ENCODE peak calls at places on chromosomes 4 and X, in five cellular contexts. Y is stimulated activated CD8-positive, alpha-beta memory T cell treated with anti-CD3 and anti-CD28 coated beads, Interleukin-12 subunit alpha, Interleukin-12 subunit beta, amount 100 ng/mL, for 4 hours; K is Caki2; J is EL; S is stromal cell of bone marrow. T is an unnamed sample.

GRCh38 chr4:18227880-18228279 is 206.3 kb upstream of the LCORL start:
- DNase-seq in Y (no peak), K (no peak), J (no peak), S (no peak), T (no peak)

GRCh38 chrX:110722135-110722534 is 73.5 kb downstream of the CHRDL1 start:
- DNase-seq in Y (no peak), K (no peak), J (no peak), S (no peak), T (no peak)

GRCh38 chrX:53456254-53456653 is 22.1 kb upstream of the HSD17B10 start:
- DNase-seq in Y (no peak), K (peak), J (peak), S (no peak), T (no peak)

GRCh38 chr4:121307441-121308327 is 73.1 kb downstream of the QRFPR start:
- DNase-seq in Y (no peak), K (peak), J (peak), S (peak), T (peak)

GRCh38 chr4:122873146-122873545 is 46.5 kb downstream of the FGF2 start:
- DNase-seq in Y (no peak), K (peak), J (peak), S (no peak), T (no peak)

GRCh38 chrX:78455901-78456300 is 128.5 kb upstream of the CYSLTR1 start:
- DNase-seq in Y (no peak), K (peak), J (peak), S (peak), T (no peak)

GRCh38 chrX:3678287-3678686 is 35.2 kb downstream of the PRKX start:
- DNase-seq in Y (no peak), K (peak), J (no peak), S (no peak), T (no peak)

GRCh38 chr4:3321295-3321889 is 28.6 kb downstream of the RGS12 start:
- DNase-seq in Y (no peak), K (no peak), J (no peak), S (no peak), T (no peak)

GRCh38 chr4:37788782-37789181 is 37.7 kb upstream of the PGM2 start:
- DNase-seq in Y (no peak), K (no peak), J (no peak), S (no peak), T (no peak)

GRCh38 chrX:105653891-105654290 is 168.4 kb upstream of the NRK start:
- DNase-seq in Y (no peak), K (no peak), J (no peak), S (no peak), T (no peak)

GRCh38 chr4:84691170-84691691 is 108.3 kb downstream of the CDS1 start:
- DNase-seq in Y (no peak), K (no peak), J (peak), S (peak), T (no peak)

GRCh38 chr4:81256059-81256635 is 41.1 kb upstream of the PRKG2 start:
- DNase-seq in Y (no peak), K (no peak), J (no peak), S (no peak), T (no peak)

GRCh38 chr4:152460488-152460887 is 75.4 kb downstream of the FBXW7 start:
- DNase-seq in Y (no peak), K (peak), J (peak), S (peak), T (no peak)

GRCh38 chr4:140710784-140711622 is 45.2 kb downstream of the TBC1D9 start:
- DNase-seq in Y (no peak), K (no peak), J (no peak), S (no peak), T (no peak)

T was measured in nephron progenitor cell.